ENCODE peak calls at places on chromosome 6, in four cellular contexts. Z is B cell; T is activated gamma-delta T cell treated with anti-CD3 and anti-CD28 coated beads, Interleukin-2, amount 50 U/mL, for 16 hours; S is HT1080. L is an unnamed sample.

GRCh38 chr6:119521251-119521650 is 171.7 kb upstream of the MAN1A1 start:
- DNase-seq in Z (no peak), T (no peak), S (no peak), L (no peak)

GRCh38 chr6:72414648-72415047 is 207.2 kb upstream of the KCNQ5 start:
- DNase-seq in Z (no peak), T (no peak), S (no peak), L (no peak)

GRCh38 chr6:33696538-33697518 is 14.7 kb downstream of the UQCC2 start:
- DNase-seq in Z (peak), T (no peak), S (peak), L (no peak)

GRCh38 chr6:138987643-138988468 is at the start of gene REPS1:
- DNase-seq in Z (peak), T (peak), S (peak), L (peak)

GRCh38 chr6:7919871-7920270 is 9.3 kb upstream of the TXNDC5 start:
- DNase-seq in Z (no peak), T (no peak), S (peak), L (no peak)

GRCh38 chr6:45655630-45656422 is 278.1 kb upstream of the SUPT3H start:
- DNase-seq in Z (no peak), T (no peak), S (peak), L (no peak)

GRCh38 chr6:47419621-47420020 is 58.0 kb upstream of the CD2AP start:
- DNase-seq in Z (no peak), T (no peak), S (no peak), L (no peak)

GRCh38 chr6:96913621-96914020 is 10.9 kb upstream of the KLHL32 start:
- DNase-seq in Z (no peak), T (no peak), S (no peak), L (no peak)

GRCh38 chr6:118719351-118720124 is 68.1 kb upstream of the CEP85L start:
- DNase-seq in Z (peak), T (no peak), S (no peak), L (no peak)

GRCh38 chr6:55925292-55925691 is 49.9 kb upstream of the BMP5 start:
- DNase-seq in Z (no peak), T (no peak), S (peak), L (no peak)

GRCh38 chr6:43963877-43964658 is 163.2 kb downstream of the MRPL14 start:
- DNase-seq in Z (no peak), T (no peak), S (no peak), L (no peak)

GRCh38 chr6:152293404-152293803 is 343.8 kb downstream of the SYNE1 start:
- DNase-seq in Z (no peak), T (no peak), S (no peak), L (no peak)

GRCh38 chr6:110366241-110366640 is 8.1 kb upstream of the METTL24 start:
- DNase-seq in Z (no peak), T (no peak), S (no peak), L (no peak)

GRCh38 chr6:56065408-56065807 is 182.0 kb downstream of the COL21A1 start:
- DNase-seq in Z (no peak), T (no peak), S (peak), L (no peak)

GRCh38 chr6:33428219-33428890 is 8.5 kb downstream of the SYNGAP1 start:
- DNase-seq in Z (peak), T (no peak), S (peak), L (no peak)

GRCh38 chr6:18044108-18044783 is 56.8 kb upstream of the KIF13A start:
- DNase-seq in Z (no peak), T (no peak), S (no peak), L (no peak)

GRCh38 chr6:47144306-47144705 is 102.2 kb upstream of the ADGRF1 start:
- DNase-seq in Z (no peak), T (no peak), S (no peak), L (no peak)

GRCh38 chr6:132751828-132752227 is 5.9 kb downstream of the VNN2 start:
- DNase-seq in Z (no peak), T (no peak), S (no peak), L (no peak)

GRCh38 chr6:169312658-169313346 is 59.2 kb upstream of the THBS2 start:
- DNase-seq in Z (no peak), T (no peak), S (no peak), L (no peak)

GRCh38 chr6:159505140-159505922 is 187.7 kb downstream of the SOD2 start:
- DNase-seq in Z (no peak), T (no peak), S (no peak), L (no peak)

GRCh38 chr6:163405412-163406309 is 8.9 kb upstream of the QKI start:
- DNase-seq in Z (peak), T (no peak), S (no peak), L (no peak)

GRCh38 chr6:2108700-2109306 is 136.6 kb downstream of the GMDS start:
- DNase-seq in Z (no peak), T (no peak), S (no peak), L (no peak)

GRCh38 chr6:68968301-68968649 is 333.2 kb downstream of the ADGRB3 start:
- DNase-seq in Z (no peak), T (no peak), S (no peak), L (no peak)

GRCh38 chr6:12801141-12801540 is 84.6 kb downstream of the PHACTR1 start:
- DNase-seq in Z (no peak), T (no peak), S (no peak), L (no peak)

GRCh38 chr6:57021086-57021720 is 25.3 kb upstream of the KIAA1586 start:
- DNase-seq in Z (peak), T (no peak), S (peak), L (peak)

GRCh38 chr6:125149256-125150144 is 4.1 kb upstream of the TPD52L1 start:
- DNase-seq in Z (no peak), T (no peak), S (peak), L (no peak)

GRCh38 chr6:131443014-131443413 is 130.0 kb upstream of the ARG1 start:
- DNase-seq in Z (no peak), T (no peak), S (no peak), L (no peak)

GRCh38 chr6:113669641-113670040 is 187.5 kb upstream of the MARCKS start:
- DNase-seq in Z (no peak), T (no peak), S (no peak), L (no peak)

GRCh38 chr6:10112871-10113584 is 301.8 kb downstream of the TFAP2A start:
- DNase-seq in Z (no peak), T (no peak), S (no peak), L (no peak)

GRCh38 chr6:10307476-10307875 is 107.4 kb downstream of the TFAP2A start:
- DNase-seq in Z (no peak), T (no peak), S (no peak), L (no peak)

GRCh38 chr6:43779864-43780260 is 9.9 kb downstream of the VEGFA start:
- DNase-seq in Z (no peak), T (no peak), S (no peak), L (no peak)

GRCh38 chr6:40325791-40326190 is 261.4 kb downstream of the LRFN2 start:
- DNase-seq in Z (no peak), T (no peak), S (no peak), L (no peak)

GRCh38 chr6:170358496-170358895 is 51.9 kb downstream of the FAM120B start:
- DNase-seq in Z (no peak), T (no peak), S (no peak), L (no peak)

L was measured in iPS DF 6.9.